ENCODE peak calls at places on chromosomes 16 and 17, in five cellular contexts. I is erythroblast; B is nucleus accumbens; H is stimulated activated CD4-positive, alpha-beta T cell treated with anti-CD3 and anti-CD28 coated beads, Interleukin-15, amount 100 ng/mL, for 1 hour; O is activated naive CD4-positive, alpha-beta T cell treated with Interleukin-2 at 50 U/mL for 16 hours. M is an unnamed sample.

GRCh38 chr16:14132696-14133048 is 61.6 kb downstream of the MRTFB start:
- DNase-seq in I (no peak), B (no peak), H (no peak), O (no peak), M (no peak)

GRCh38 chr17:81712468-81713003 is 452 bp downstream of the SLC25A10 start:
- DNase-seq in I (peak), B (no peak), H (no peak), O (peak), M (no peak)

GRCh38 chr16:58265480-58266052 is 29.3 kb downstream of the PRSS54 start:
- DNase-seq in I (peak), B (no peak), H (no peak), O (no peak), M (no peak)

GRCh38 chr16:87762620-87763019 is 3.2 kb downstream of the KLHDC4 start:
- DNase-seq in I (no peak), B (no peak), H (no peak), O (no peak), M (no peak)

GRCh38 chr16:56657555-56658430 is at the start of gene MT1F:
- DNase-seq in I (peak), B (peak), H (peak), O (peak), M (peak)

GRCh38 chr16:88688013-88688778 is 1.9 kb upstream of the SNAI3 start:
- DNase-seq in I (peak), B (no peak), H (no peak), O (no peak), M (no peak)

GRCh38 chr16:53893731-53894435 is 189.9 kb downstream of the FTO start:
- DNase-seq in I (no peak), B (no peak), H (no peak), O (no peak), M (no peak)

GRCh38 chr17:42682400-42683384 is at the start of gene CNTNAP1:
- DNase-seq in I (peak), B (peak), H (no peak), O (peak), M (peak)

GRCh38 chr16:12458591-12459400 is 344.9 kb downstream of the CPPED1 start:
- DNase-seq in I (no peak), B (no peak), H (no peak), O (no peak), M (no peak)

GRCh38 chr17:3964203-3965122 is at the start of gene ATP2A3:
- DNase-seq in I (no peak), B (no peak), H (peak), O (peak), M (peak)

GRCh38 chr17:79940381-79941087 is 95.1 kb downstream of the TBC1D16 start:
- DNase-seq in I (no peak), B (no peak), H (no peak), O (no peak), M (no peak)

M was measured in activated CD4-positive, alpha-beta memory T cell treated with anti-CD3 and anti-CD28 coated beads, Interleukin-2, amount 10 ng/mL, durations not matched to agents 7 days and 5 days.